ENCODE peak calls at places on chromosome 22, in nine cellular contexts. J is spleen, P is stomach, Z is A549, E is tibial nerve, B is adrenal gland, V is transverse colon, Q is testis, X is IMR-90. F is an unnamed sample.

GRCh38 chr22:19620742-19621371 is 93.4 kb upstream of the SEPTIN5 start:
- DNase-seq in J (no peak), P (no peak), Z (no peak), E (no peak), B (peak; percentile 30), V (no peak), Q (no peak), X (no peak), F (no peak)

GRCh38 chr22:31611065-31611760 is 50.8 kb downstream of the PISD start:
- DNase-seq in J (peak; percentile 76), P (no peak), Z (no peak), E (no peak), B (no peak), V (no peak), Q (no peak), X (peak; percentile 50), F (peak; percentile 46)

GRCh38 chr22:20834206-20834605 is 24.4 kb downstream of the PI4KA start:
- DNase-seq in J (no peak), P (no peak), Z (no peak), E (no peak), B (no peak), V (no peak), Q (no peak), X (no peak), F (no peak)

GRCh38 chr22:44753189-44754042 is 1.0 kb downstream of the ARHGAP8 start:
- DNase-seq in J (peak; percentile 24), P (no peak), Z (no peak), E (no peak), B (peak; percentile 33), V (no peak), Q (peak; percentile 64), X (peak; percentile 81), F (no peak)

GRCh38 chr22:41226728-41227655 is 13.7 kb downstream of the CHADL start:
- DNase-seq in J (no peak), P (no peak), Z (no peak), E (no peak), B (peak; percentile 52), V (no peak), Q (no peak), X (no peak), F (no peak)

GRCh38 chr22:17035246-17035645 is 27.2 kb upstream of the GAB4 start:
- DNase-seq in J (no peak), P (peak; percentile 57), Z (no peak), E (no peak), B (peak; percentile 71), V (no peak), Q (no peak), X (no peak), F (no peak)

GRCh38 chr22:42202669-42203068 is 67.8 kb downstream of the TCF20 start:
- DNase-seq in J (no peak), P (no peak), Z (no peak), E (no peak), B (peak; percentile 67), V (no peak), Q (no peak), X (peak; percentile 67), F (no peak)

GRCh38 chr22:40310081-40310770 is 36.1 kb upstream of the ADSL start:
- DNase-seq in J (no peak), P (no peak), Z (no peak), E (no peak), B (no peak), V (peak; percentile 21), Q (no peak), X (peak; percentile 93), F (no peak)

GRCh38 chr22:44179989-44180705 is 578 bp upstream of the PARVG start:
- DNase-seq in J (peak; percentile 70), P (no peak), Z (no peak), E (no peak), B (no peak), V (no peak), Q (no peak), X (no peak), F (no peak)

GRCh38 chr22:40399661-40400060 is 29.3 kb downstream of the SGSM3 start:
- DNase-seq in J (no peak), P (no peak), Z (no peak), E (no peak), B (no peak), V (no peak), Q (no peak), X (no peak), F (peak; percentile 43)

GRCh38 chr22:44995715-44996114 is 14.1 kb downstream of the PHF21B start:
- DNase-seq in J (no peak), P (no peak), Z (no peak), E (no peak), B (no peak), V (no peak), Q (no peak), X (no peak), F (no peak)

GRCh38 chr22:48823941-48824340 is 1003.7 kb downstream of the BRD1 start:
- DNase-seq in J (peak; percentile 54), P (no peak), Z (no peak), E (no peak), B (no peak), V (no peak), Q (no peak), X (no peak), F (peak; percentile 33)

GRCh38 chr22:44108076-44108475 is 72.6 kb upstream of the PARVG start:
- DNase-seq in J (no peak), P (no peak), Z (no peak), E (no peak), B (no peak), V (no peak), Q (no peak), X (no peak), F (no peak)

GRCh38 chr22:31148516-31148915 is 8.2 kb upstream of the PLA2G3 start:
- DNase-seq in J (no peak), P (no peak), Z (no peak), E (no peak), B (no peak), V (no peak), Q (no peak), X (peak; percentile 35), F (no peak)

GRCh38 chr22:28594784-28595324 is 84.8 kb downstream of the TTC28 start:
- DNase-seq in J (no peak), P (no peak), Z (peak; percentile 9), E (no peak), B (no peak), V (no peak), Q (no peak), X (peak; percentile 77), F (no peak)

GRCh38 chr22:40560551-40560950 is 76.0 kb downstream of the MRTFA start:
- DNase-seq in J (no peak), P (no peak), Z (no peak), E (no peak), B (peak; percentile 32), V (no peak), Q (no peak), X (peak; percentile 65), F (no peak)

GRCh38 chr22:48602805-48603518 is 1224.7 kb downstream of the BRD1 start:
- DNase-seq in J (no peak), P (no peak), Z (no peak), E (no peak), B (no peak), V (no peak), Q (no peak), X (no peak), F (no peak)

GRCh38 chr22:39651783-39652058 is 81.2 kb downstream of the CACNA1I start:
- DNase-seq in J (no peak), P (no peak), Z (no peak), E (no peak), B (no peak), V (no peak), Q (no peak), X (peak; percentile 10), F (no peak)

GRCh38 chr22:16699336-16699735 is 106.7 kb upstream of the CCT8L2 start:
- DNase-seq in J (no peak), P (no peak), Z (no peak), E (no peak), B (no peak), V (no peak), Q (no peak), X (no peak), F (no peak)

GRCh38 chr22:32823024-32823730 is 21.7 kb downstream of the TIMP3 start:
- DNase-seq in J (no peak), P (peak; percentile 53), Z (peak; percentile 25), E (no peak), B (no peak), V (peak; percentile 45), Q (peak; percentile 57), X (peak; percentile 44), F (no peak)

DNA sequence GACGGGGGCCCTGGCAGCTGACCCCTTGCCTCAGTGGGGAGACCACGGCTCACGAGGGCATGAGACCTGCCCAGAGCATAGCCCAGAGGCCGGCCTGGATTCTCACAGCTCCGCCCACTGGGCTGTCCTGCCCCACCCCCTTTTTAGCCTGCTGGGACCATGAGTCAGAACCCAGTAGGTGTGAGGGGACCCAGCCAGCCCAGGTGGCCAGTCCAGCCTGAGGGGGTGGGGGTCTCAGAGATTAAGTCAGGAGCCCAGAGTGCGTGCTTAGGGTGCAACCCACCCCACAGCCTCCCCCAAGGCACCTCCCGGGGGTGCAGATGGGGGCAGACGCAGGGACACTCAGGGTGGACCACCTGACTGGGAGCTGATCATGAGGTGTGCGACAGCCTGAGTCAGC is 40.1 kb upstream of the PPARA start:
- DNase-seq in J (no peak), P (no peak), Z (no peak), E (no peak), B (peak; percentile 87), V (no peak), Q (no peak), X (peak; percentile 34), F (no peak)
- TF ChIP-seq POLR2A in J (no peak), P (no peak), Z (no peak), E (no peak), B (no peak), V (no peak), Q (no peak), X (no peak), F (no peak)

DNA sequence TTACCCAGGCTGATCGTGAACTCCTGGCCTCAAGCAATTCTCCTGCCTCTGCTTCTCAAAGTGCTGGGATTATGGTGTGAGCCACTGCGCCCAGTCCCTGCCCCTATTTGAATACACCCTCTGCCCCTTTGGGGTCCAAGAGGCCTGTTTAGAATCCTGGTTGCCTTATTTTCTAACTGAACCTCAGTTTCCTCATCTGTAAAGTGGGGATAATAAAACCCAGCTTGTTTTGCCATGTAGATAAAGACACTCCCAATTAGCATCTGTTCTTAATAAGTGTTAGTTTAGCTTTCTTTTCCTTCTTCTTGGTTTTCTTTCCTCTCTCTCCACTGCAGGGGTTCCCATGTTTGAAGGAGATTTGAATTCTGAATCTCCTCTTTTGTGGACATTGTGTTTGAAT is 4.8 kb downstream of the MIAT start:
- DNase-seq in J (no peak), P (no peak), Z (no peak), E (no peak), B (no peak), V (no peak), Q (no peak), X (no peak), F (no peak)
- H3K27ac ChIP-seq in J (no peak overlapping the region), P (no peak overlapping the region), Z (no peak overlapping the region), E (no peak overlapping the region), B (no peak overlapping the region), V (no peak overlapping the region), Q (no peak overlapping the region), X (no peak overlapping the region), F (no peak overlapping the region)

GRCh38 chr22:36449776-36450175 is 31.7 kb downstream of the TXN2 start:
- DNase-seq in J (peak; percentile 86), P (no peak), Z (no peak), E (no peak), B (no peak), V (no peak), Q (no peak), X (no peak), F (no peak)
- H3K4me1 ChIP-seq in J (peaks cover 92% of the 10 kb centered on the region), P (peaks cover 86% of the 10 kb centered on the region), Z (peaks cover 36% of the 10 kb centered on the region), E (peaks cover 29% of the 10 kb centered on the region), B (peaks cover 39% of the 10 kb centered on the region), V (peaks cover 75% of the 10 kb centered on the region), Q (peaks cover 2% of the 10 kb centered on the region), X (peaks cover 8% of the 10 kb centered on the region), F (peaks cover 28% of the 10 kb centered on the region)

GRCh38 chr22:50198624-50199017 is 2.2 kb upstream of the SELENOO start:
- DNase-seq in J (no peak), P (no peak), Z (no peak), E (no peak), B (no peak), V (no peak), Q (no peak), X (no peak), F (no peak)
- TF ChIP-seq POLR2A in J (no peak), P (no peak), Z (no peak), E (no peak), B (no peak), V (no peak), Q (no peak), X (no peak), F (no peak)

F was measured in Peyer's patch.